ENCODE peak calls at places on chromosomes 12 and 14, in six cellular contexts. G, Z, U, P, Y and C are unnamed samples.

GRCh38 chr12:64890873-64891468 is 66.5 kb downstream of the TBC1D30 start:
- DNase-seq in G (no peak), Z (peak; percentile 68), U (no peak), P (peak; percentile 74), Y (no peak), C (no peak)

GRCh38 chr12:57564178-57564740 is 14.4 kb downstream of the KIF5A start:
- DNase-seq in G (no peak), Z (no peak), U (no peak), P (no peak), Y (no peak), C (no peak)

GRCh38 chr14:44782775-44783238 is 178.9 kb downstream of the KLHL28 start:
- DNase-seq in G (no peak), Z (no peak), U (no peak), P (no peak), Y (peak; percentile 13), C (no peak)

GRCh38 chr12:1993871-1994371 is 10.3 kb downstream of the DCP1B start:
- DNase-seq in G (no peak), Z (no peak), U (no peak), P (peak; percentile 61), Y (no peak), C (no peak)

GRCh38 chr12:106642991-106643390 is 60.2 kb downstream of the RFX4 start:
- DNase-seq in G (no peak), Z (no peak), U (no peak), P (no peak), Y (no peak), C (no peak)

GRCh38 chr12:65536876-65537661 is 258.6 kb downstream of the MSRB3 start:
- DNase-seq in G (no peak), Z (no peak), U (no peak), P (peak; percentile 100), Y (no peak), C (peak; percentile 92)

GRCh38 chr14:21069388-21070082 is 569 bp upstream of the ARHGEF40 start:
- DNase-seq in G (peak; percentile 42), Z (no peak), U (peak; percentile 26), P (no peak), Y (peak; percentile 57), C (no peak)

GRCh38 chr14:75630695-75631452 is 29.8 kb downstream of the ERG28 start:
- DNase-seq in G (no peak), Z (no peak), U (no peak), P (no peak), Y (no peak), C (no peak)

GRCh38 chr14:52013984-52014600 is 24.7 kb downstream of the RTRAF start:
- DNase-seq in G (peak; percentile 44), Z (peak; percentile 15), U (peak; percentile 45), P (no peak), Y (no peak), C (no peak)

GRCh38 chr12:43293396-43293795 is 258.6 kb downstream of the ADAMTS20 start:
- DNase-seq in G (no peak), Z (no peak), U (no peak), P (no peak), Y (no peak), C (no peak)

GRCh38 chr12:22206111-22206728 is 128.3 kb downstream of the ST8SIA1 start:
- DNase-seq in G (no peak), Z (no peak), U (no peak), P (no peak), Y (no peak), C (no peak)

GRCh38 chr14:104385189-104386135 is 194.1 kb upstream of the C14orf180 start:
- DNase-seq in G (no peak), Z (no peak), U (no peak), P (no peak), Y (no peak), C (peak; percentile 55)

GRCh38 chr14:71466942-71467341 is 465.3 kb upstream of the RGS6 start:
- DNase-seq in G (no peak), Z (no peak), U (no peak), P (no peak), Y (no peak), C (no peak)

GRCh38 chr12:52975204-52975603 is 26.3 kb downstream of the KRT18 start:
- DNase-seq in G (no peak), Z (no peak), U (no peak), P (no peak), Y (no peak), C (no peak)

GRCh38 chr12:114841557-114842251 is 157.7 kb upstream of the TBX3 start:
- DNase-seq in G (no peak), Z (no peak), U (no peak), P (no peak), Y (no peak), C (no peak)

GRCh38 chr12:26318661-26319068 is 123.3 kb downstream of the SSPN start:
- DNase-seq in G (peak; percentile 83), Z (peak; percentile 74), U (no peak), P (peak; percentile 97), Y (no peak), C (peak; percentile 10)

DNA sequence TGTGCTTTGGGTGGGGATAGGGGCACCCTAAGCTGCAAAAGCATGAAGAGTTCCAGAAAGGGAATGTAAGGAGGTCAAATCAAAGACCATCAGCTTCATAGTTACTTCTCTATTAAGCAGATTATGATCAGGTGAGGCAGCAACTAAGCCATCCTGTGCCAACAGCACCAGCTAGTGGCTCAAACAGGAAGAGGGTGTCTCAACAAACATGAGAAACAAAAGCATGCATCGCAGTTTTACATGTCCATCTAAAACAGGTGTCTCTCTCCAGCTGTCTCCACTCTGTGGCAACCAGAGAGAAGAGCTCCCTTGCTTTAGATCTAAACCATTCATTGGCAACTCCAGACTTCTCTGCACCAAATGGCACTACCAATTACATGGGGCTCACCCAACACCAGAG is 52.9 kb downstream of the ACTN1 start:
- DNase-seq in G (no peak), Z (peak; percentile 23), U (no peak), P (no peak), Y (no peak), C (no peak)
- TF ChIP-seq CTCF in G (no peak), Z (peak; percentile 70), U (no peak), P (peak; percentile 51), Y (no peak), C (peak; percentile 10)

GRCh38 chr12:60803147-60803546 is 1207.3 kb downstream of the SLC16A7 start:
- DNase-seq in G (no peak), Z (no peak), U (no peak), P (no peak), Y (no peak), C (no peak)

DNA sequence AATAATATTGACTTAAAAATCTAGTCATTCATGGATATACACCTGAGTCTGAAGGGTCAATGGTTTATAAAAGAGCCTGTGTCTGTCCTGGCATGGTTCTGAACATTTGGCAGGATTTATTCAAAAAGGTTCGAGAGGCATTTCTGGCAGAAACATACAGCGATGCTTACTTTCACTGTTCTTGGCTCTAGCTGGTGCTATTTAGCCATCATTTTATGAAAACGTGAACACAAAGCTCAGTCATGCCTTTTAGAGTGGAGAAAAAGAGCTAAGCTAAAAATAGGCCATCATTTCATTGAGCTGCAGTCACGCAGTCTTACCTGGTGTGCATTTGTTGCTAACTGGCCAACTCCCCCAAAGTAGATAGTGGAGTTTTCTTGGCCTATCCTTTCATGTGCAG is 1209.5 kb downstream of the SLC16A7 start:
- DNase-seq in G (no peak), Z (no peak), U (no peak), P (no peak), Y (no peak), C (no peak)
- TF ChIP-seq CTCF in G (no peak), Z (no peak), U (no peak), P (no peak), Y (no peak), C (no peak)

GRCh38 chr14:65815127-65815526 is 402.6 kb downstream of the FUT8 start:
- DNase-seq in G (no peak), Z (no peak), U (no peak), P (no peak), Y (no peak), C (no peak)
- TF ChIP-seq CTCF in G (no peak), Z (peak; percentile 13), U (no peak), P (no peak), Y (no peak), C (no peak)

GRCh38 chr14:49134940-49135339 is 451.2 kb downstream of the RPS29 start:
- DNase-seq in G (no peak), Z (peak; percentile 14), U (no peak), P (no peak), Y (no peak), C (no peak)
- TF ChIP-seq CTCF in G (no peak), Z (peak; percentile 45), U (no peak), P (no peak), Y (no peak), C (no peak)

GRCh38 chr14:103091041-103091882 is 3.3 kb upstream of the EXOC3L4 start:
- DNase-seq in G (no peak), Z (peak; percentile 62), U (peak; percentile 62), P (peak; percentile 48), Y (peak; percentile 70), C (no peak)
- TF ChIP-seq CTCF in G (no peak), Z (peak; percentile 69), U (peak; percentile 47), P (no peak), Y (peak; percentile 54), C (peak; percentile 63)

GRCh38 chr14:85532981-85533820 is 3.3 kb downstream of the FLRT2 start:
- DNase-seq in G (peak; percentile 76), Z (no peak), U (peak; percentile 41), P (peak; percentile 91), Y (peak; percentile 65), C (peak; percentile 79)

GRCh38 chr14:85530626-85531025 is 682 bp downstream of the FLRT2 start:
- DNase-seq in G (no peak), Z (no peak), U (no peak), P (no peak), Y (no peak), C (no peak)

GRCh38 chr14:85531141-85531593 is 1.2 kb downstream of the FLRT2 start:
- DNase-seq in G (peak; percentile 79), Z (no peak), U (peak; percentile 47), P (peak; percentile 83), Y (peak; percentile 73), C (peak; percentile 72)

GRCh38 chr14:85532570-85532969 is 2.6 kb downstream of the FLRT2 start:
- DNase-seq in G (no peak), Z (no peak), U (no peak), P (no peak), Y (no peak), C (no peak)

GRCh38 chr14:85531594-85532391 is 1.8 kb downstream of the FLRT2 start:
- DNase-seq in G (peak; percentile 79), Z (no peak), U (peak; percentile 40), P (peak; percentile 85), Y (peak; percentile 66), C (no peak)
- TF ChIP-seq CTCF in G (no peak), Z (no peak), U (peak; percentile 9), P (peak; percentile 27), Y (no peak), C (no peak)

GRCh38 chr12:45216297-45216982 is 545 bp downstream of the ANO6 start:
- DNase-seq in G (peak; percentile 79), Z (peak; percentile 70), U (peak; percentile 70), P (peak; percentile 34), Y (peak; percentile 50), C (peak; percentile 78)
- TF ChIP-seq CTCF in G (peak; percentile 53), Z (peak; percentile 57), U (peak; percentile 14), P (peak; percentile 28), Y (no peak), C (peak; percentile 22)

GRCh38 chr14:68937790-68938514 is 41.1 kb downstream of the ACTN1 start:
- DNase-seq in G (no peak), Z (no peak), U (no peak), P (peak; percentile 42), Y (peak; percentile 42), C (no peak)
- TF ChIP-seq CTCF in G (no peak), Z (no peak), U (no peak), P (peak; percentile 39), Y (peak; percentile 9), C (peak; percentile 11)